ENCODE peak calls at places on chromosomes 2 and 18, in four cellular contexts. E is choroid plexus epithelial cell, N is mammary epithelial cell, Z is lower lobe of right lung. R is an unnamed sample.

GRCh38 chr2:207770602-207771404 is 1.1 kb upstream of the FZD5 start:
- DNase-seq in E (peak), N (no peak), Z (peak), R (no peak)

GRCh38 chr2:216139884-216140283 is 30.7 kb downstream of the XRCC5 start:
- DNase-seq in E (peak), N (peak), Z (no peak), R (no peak)

GRCh38 chr18:29154758-29155725 is 978.1 kb upstream of the CDH2 start:
- DNase-seq in E (peak), N (peak), Z (no peak), R (peak)

GRCh38 chr2:237213325-237214040 is 127.8 kb downstream of the COPS8 start:
- DNase-seq in E (peak), N (peak), Z (no peak), R (peak)

GRCh38 chr2:53508667-53509066 is 258.9 kb upstream of the CHAC2 start:
- DNase-seq in E (peak), N (no peak), Z (no peak), R (no peak)

GRCh38 chr2:2413525-2413924 is 82.5 kb upstream of the MYT1L start:
- DNase-seq in E (no peak), N (no peak), Z (no peak), R (no peak)

GRCh38 chr2:238231251-238231793 is 8.5 kb downstream of the HES6 start:
- DNase-seq in E (peak), N (peak), Z (peak), R (no peak)

GRCh38 chr18:64183674-64184073 is 34.8 kb upstream of the LINC00305 start:
- DNase-seq in E (no peak), N (no peak), Z (no peak), R (no peak)

GRCh38 chr2:196590286-196590685 is 49.2 kb upstream of the CCDC150 start:
- DNase-seq in E (no peak), N (no peak), Z (no peak), R (no peak)

GRCh38 chr18:57624988-57625387 is 3.4 kb upstream of the NARS1 start:
- DNase-seq in E (no peak), N (peak), Z (no peak), R (no peak)

GRCh38 chr2:85308951-85309555 is 18.7 kb downstream of the TGOLN2 start:
- DNase-seq in E (no peak), N (no peak), Z (peak), R (no peak)

GRCh38 chr2:37797081-37797480 is 125.6 kb upstream of the CDC42EP3 start:
- DNase-seq in E (peak), N (peak), Z (no peak), R (no peak)

GRCh38 chr18:38329145-38329544 is 763.5 kb upstream of the CELF4 start:
- DNase-seq in E (no peak), N (no peak), Z (no peak), R (no peak)

GRCh38 chr18:67117804-67118203 is 398.7 kb downstream of the DSEL start:
- DNase-seq in E (peak), N (no peak), Z (no peak), R (no peak)

GRCh38 chr2:191366199-191366598 is 121.0 kb downstream of the MYO1B start:
- DNase-seq in E (peak), N (no peak), Z (no peak), R (no peak)

GRCh38 chr2:191374366-191374765 is 129.2 kb downstream of the MYO1B start:
- DNase-seq in E (no peak), N (no peak), Z (no peak), R (no peak)

GRCh38 chr2:191363267-191363666 is 118.1 kb downstream of the MYO1B start:
- DNase-seq in E (no peak), N (no peak), Z (no peak), R (no peak)

GRCh38 chr2:191365089-191365488 is 119.9 kb downstream of the MYO1B start:
- DNase-seq in E (no peak), N (no peak), Z (no peak), R (no peak)

GRCh38 chr2:191369034-191369433 is 123.8 kb downstream of the MYO1B start:
- DNase-seq in E (peak), N (no peak), Z (no peak), R (no peak)
- TF ChIP-seq CTCF in E (no peak), N (peak), Z (no peak), R (peak)

GRCh38 chr2:55045685-55046221 is 4.5 kb downstream of the RTN4 start:
- DNase-seq in E (no peak), N (no peak), Z (no peak), R (no peak)
- H3K4me3 ChIP-seq in E (peak), N (peak), Z (peak), R (peak)

GRCh38 chr18:21335927-21336488 is 94.0 kb downstream of the GREB1L start:
- DNase-seq in E (no peak), N (no peak), Z (no peak), R (no peak)
- TF ChIP-seq CTCF in E (no peak), N (no peak), Z (no peak), R (no peak)

DNA sequence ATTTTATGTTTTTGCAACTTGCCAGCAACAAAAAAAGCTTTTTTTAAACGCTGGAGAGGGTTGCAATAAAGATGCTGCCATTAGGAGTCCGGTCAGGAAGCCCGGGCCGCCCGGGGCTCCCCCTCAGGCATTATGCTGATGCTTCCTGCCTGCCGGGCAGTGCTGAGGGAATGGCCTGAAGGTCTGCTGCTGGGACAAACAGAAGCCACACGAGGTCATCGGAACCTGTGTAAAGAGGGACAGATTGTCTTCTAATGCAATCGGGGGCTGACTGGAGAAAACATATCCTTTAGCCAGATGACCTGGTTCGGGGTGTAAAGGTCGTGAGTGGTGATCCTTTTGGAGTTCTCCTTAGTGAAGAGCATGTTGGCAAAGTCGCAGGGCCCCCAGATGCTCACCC is 2.3 kb downstream of the IMPA2 start:
- DNase-seq in E (no peak), N (no peak), Z (no peak), R (no peak)
- H3K4me3 ChIP-seq in E (no peak), N (no peak), Z (peak), R (no peak)